ENCODE peak calls at places on chromosomes 16 and 17, in four cellular contexts. H, Y, R and N are unnamed samples.

GRCh38 chr16:25066426-25066746 is 45.2 kb upstream of the LCMT1 start:
- DNase-seq in H (no peak), Y (no peak), R (no peak), N (no peak)

GRCh38 chr17:42585353-42585752 is 7.8 kb upstream of the PSMC3IP start:
- DNase-seq in H (no peak), Y (peak; percentile 43), R (no peak), N (no peak)

GRCh38 chr17:74585711-74586110 is 6.4 kb downstream of the CD300LD start:
- DNase-seq in H (no peak), Y (no peak), R (no peak), N (no peak)

GRCh38 chr17:4970273-4970672 is 2.7 kb upstream of the SPAG7 start:
- DNase-seq in H (no peak), Y (no peak), R (no peak), N (no peak)

GRCh38 chr17:16377804-16378400 is 3.0 kb upstream of the UBB start:
- DNase-seq in H (no peak), Y (peak; percentile 81), R (no peak), N (no peak)

GRCh38 chr17:67294451-67295199 is 49.6 kb upstream of the HELZ start:
- DNase-seq in H (no peak), Y (no peak), R (no peak), N (no peak)

GRCh38 chr17:21140911-21141310 is 14.1 kb downstream of the DHRS7B start:
- DNase-seq in H (no peak), Y (no peak), R (no peak), N (no peak)

GRCh38 chr17:81510798-81511549 is 1.6 kb downstream of the ACTG1 start:
- DNase-seq in H (no peak), Y (peak; percentile 39), R (no peak), N (peak; percentile 70)

GRCh38 chr17:81563861-81564586 is 11.9 kb upstream of the FAAP100 start:
- DNase-seq in H (no peak), Y (peak; percentile 97), R (no peak), N (no peak)

GRCh38 chr16:59210955-59211541 is 476.9 kb upstream of the GOT2 start:
- DNase-seq in H (no peak), Y (peak; percentile 70), R (peak; percentile 89), N (no peak)

GRCh38 chr17:74369221-74369620 is 1.9 kb downstream of the GPR142 start:
- DNase-seq in H (peak; percentile 36), Y (no peak), R (no peak), N (peak; percentile 40)

GRCh38 chr16:72501739-72502653 is 330.0 kb upstream of the PMFBP1 start:
- DNase-seq in H (no peak), Y (peak; percentile 81), R (peak; percentile 43), N (peak; percentile 8)

GRCh38 chr16:56647641-56648431 is 3.9 kb upstream of the MT1B start:
- DNase-seq in H (no peak), Y (no peak), R (no peak), N (no peak)

GRCh38 chr17:987931-988330 is 8.4 kb upstream of the NXN start:
- DNase-seq in H (no peak), Y (no peak), R (no peak), N (no peak)

GRCh38 chr16:2707368-2708289 is 12.4 kb downstream of the PRSS27 start:
- DNase-seq in H (no peak), Y (no peak), R (no peak), N (no peak)

GRCh38 chr16:84845496-84846002 is 25.8 kb downstream of the CRISPLD2 start:
- DNase-seq in H (no peak), Y (no peak), R (no peak), N (no peak)

GRCh38 chr17:68606451-68607307 is 5.5 kb upstream of the FAM20A start:
- DNase-seq in H (no peak), Y (no peak), R (no peak), N (no peak)

GRCh38 chr17:7803981-7804380 is 30.0 kb upstream of the KDM6B start:
- DNase-seq in H (no peak), Y (no peak), R (no peak), N (no peak)

GRCh38 chr17:57881143-57881542 is 31.3 kb upstream of the MRPS23 start:
- DNase-seq in H (no peak), Y (peak; percentile 87), R (peak; percentile 70), N (no peak)

GRCh38 chr17:17510456-17511292 is 14.5 kb upstream of the RASD1 start:
- DNase-seq in H (no peak), Y (no peak), R (no peak), N (no peak)

GRCh38 chr17:80968602-80969029 is 23.0 kb upstream of the CHMP6 start:
- DNase-seq in H (no peak), Y (no peak), R (no peak), N (no peak)

GRCh38 chr17:44241104-44241503 is 21.6 kb upstream of the UBTF start:
- DNase-seq in H (no peak), Y (no peak), R (no peak), N (no peak)

GRCh38 chr17:1188812-1189211 is 9.0 kb upstream of the ABR start:
- DNase-seq in H (no peak), Y (no peak), R (no peak), N (no peak)

GRCh38 chr17:74325743-74326379 is at the start of gene KIF19:
- DNase-seq in H (peak; percentile 20), Y (peak; percentile 9), R (no peak), N (peak; percentile 42)

GRCh38 chr17:59278401-59278800 is 53.1 kb upstream of the YPEL2 start:
- DNase-seq in H (no peak), Y (no peak), R (no peak), N (no peak)

GRCh38 chr17:80264048-80264792 is 3.6 kb downstream of the RNF213 start:
- DNase-seq in H (no peak), Y (no peak), R (no peak), N (peak; percentile 42)